ENCODE peak calls at places on chromosomes 7 and 10, in six cellular contexts. C is mammary epithelial cell, H is endothelial cell of umbilical vein, F is fibroblast of lung, W is H1, B is neural progenitor cell. D is an unnamed sample.
A peak's percentile ranks its signal among the peaks of the same experiment; 100 is the strongest.

GRCh38 chr7:2124604-2125345 is 108.0 kb downstream of the MAD1L1 start:
- DNase-seq in C (no peak), H (no peak), F (no peak), W (no peak), B (no peak), D (no peak)

GRCh38 chr10:14468022-14468421 is 137.3 kb upstream of the FRMD4A start:
- DNase-seq in C (no peak), H (no peak), F (peak; percentile 85), W (no peak), B (no peak), D (no peak)

GRCh38 chr10:79049931-79050895 is 18.6 kb upstream of the ZMIZ1 start:
- DNase-seq in C (no peak), H (no peak), F (peak; percentile 38), W (no peak), B (no peak), D (no peak)

GRCh38 chr10:127945335-127945734 is 38.4 kb downstream of the PTPRE start:
- DNase-seq in C (peak; percentile 93), H (peak; percentile 94), F (peak; percentile 42), W (no peak), B (no peak), D (no peak)

GRCh38 chr7:50657912-50658311 is 92.7 kb upstream of the DDC start:
- DNase-seq in C (no peak), H (no peak), F (no peak), W (no peak), B (no peak), D (no peak)

GRCh38 chr10:130809181-130809580 is 502.3 kb downstream of the TCERG1L start:
- DNase-seq in C (no peak), H (no peak), F (no peak), W (no peak), B (no peak), D (no peak)

GRCh38 chr10:73967022-73967429 is 30.9 kb upstream of the VCL start:
- DNase-seq in C (no peak), H (no peak), F (no peak), W (peak; percentile 84), B (peak; percentile 21), D (no peak)

GRCh38 chr7:128827248-128827958 is 2.8 kb upstream of the FLNC start:
- DNase-seq in C (no peak), H (peak; percentile 14), F (peak; percentile 83), W (no peak), B (peak; percentile 43), D (no peak)

GRCh38 chr7:103851357-103851756 is 138.1 kb downstream of the RELN start:
- DNase-seq in C (peak; percentile 18), H (peak; percentile 7), F (peak; percentile 5), W (no peak), B (peak; percentile 63), D (no peak)

GRCh38 chr10:27794157-27794556 is 48.5 kb upstream of the MKX start:
- DNase-seq in C (no peak), H (no peak), F (no peak), W (no peak), B (peak; percentile 16), D (no peak)

GRCh38 chr7:26954929-26955328 is 90.5 kb upstream of the SKAP2 start:
- DNase-seq in C (no peak), H (no peak), F (no peak), W (no peak), B (no peak), D (no peak)

GRCh38 chr10:49762566-49762877 is 399 bp upstream of the OGDHL start:
- DNase-seq in C (no peak), H (no peak), F (no peak), W (no peak), B (no peak), D (no peak)

GRCh38 chr7:39027491-39027890 is 49.8 kb downstream of the POU6F2 start:
- DNase-seq in C (no peak), H (no peak), F (no peak), W (no peak), B (no peak), D (no peak)

GRCh38 chr10:104391150-104391968 is 37.7 kb downstream of the CFAP58 start:
- DNase-seq in C (peak; percentile 85), H (no peak), F (peak; percentile 35), W (no peak), B (no peak), D (no peak)

GRCh38 chr7:81186691-81187090 is 267.8 kb upstream of the SEMA3C start:
- DNase-seq in C (no peak), H (no peak), F (peak; percentile 78), W (no peak), B (no peak), D (no peak)

GRCh38 chr7:22569586-22570321 is 69.8 kb upstream of the STEAP1B start:
- DNase-seq in C (no peak), H (peak; percentile 61), F (peak; percentile 89), W (no peak), B (no peak), D (no peak)

GRCh38 chr7:151416921-151417320 is 7.1 kb upstream of the WDR86 start:
- DNase-seq in C (no peak), H (no peak), F (no peak), W (no peak), B (no peak), D (no peak)

GRCh38 chr10:114822771-114823463 is 1.3 kb downstream of the FHIP2A start:
- DNase-seq in C (peak; percentile 54), H (peak; percentile 89), F (peak; percentile 55), W (no peak), B (no peak), D (peak; percentile 24)

GRCh38 chr10:13865758-13866491 is 279.2 kb downstream of the PRPF18 start:
- DNase-seq in C (peak; percentile 73), H (peak; percentile 89), F (peak; percentile 84), W (peak; percentile 51), B (peak; percentile 27), D (no peak)

GRCh38 chr10:31477584-31477983 is 158.6 kb downstream of the ZEB1 start:
- DNase-seq in C (no peak), H (no peak), F (peak; percentile 14), W (no peak), B (no peak), D (no peak)

GRCh38 chr7:101436857-101437576 is 74.3 kb downstream of the COL26A1 start:
- DNase-seq in C (no peak), H (no peak), F (no peak), W (peak; percentile 44), B (peak; percentile 65), D (no peak)

GRCh38 chr10:131982185-131982756 is 548 bp upstream of the BNIP3 start:
- DNase-seq in C (no peak), H (no peak), F (no peak), W (no peak), B (no peak), D (no peak)

GRCh38 chr7:100602889-100603696 is 930 bp downstream of the PCOLCE start:
- DNase-seq in C (no peak), H (no peak), F (peak; percentile 86), W (no peak), B (peak; percentile 83), D (no peak)

GRCh38 chr7:155378959-155379871 is 78.7 kb upstream of the EN2 start:
- DNase-seq in C (no peak), H (no peak), F (no peak), W (no peak), B (no peak), D (no peak)
- TF ChIP-seq EZH2 in C (peak; percentile 90), H (no peak), F (peak; percentile 35), W (no peak), B (no peak), D (no peak)

GRCh38 chr7:44980393-44981034 is 1.7 kb upstream of the MYO1G start:
- DNase-seq in C (no peak), H (no peak), F (peak; percentile 81), W (no peak), B (no peak), D (peak; percentile 32)

GRCh38 chr7:44982535-44982923 is 3.7 kb upstream of the MYO1G start:
- DNase-seq in C (no peak), H (no peak), F (no peak), W (no peak), B (no peak), D (no peak)

GRCh38 chr7:44979481-44980392 is 922 bp upstream of the MYO1G start:
- DNase-seq in C (no peak), H (no peak), F (peak; percentile 23), W (no peak), B (no peak), D (no peak)

GRCh38 chr7:44982970-44983369 is 4.2 kb upstream of the MYO1G start:
- DNase-seq in C (no peak), H (no peak), F (no peak), W (no peak), B (no peak), D (no peak)

DNA sequence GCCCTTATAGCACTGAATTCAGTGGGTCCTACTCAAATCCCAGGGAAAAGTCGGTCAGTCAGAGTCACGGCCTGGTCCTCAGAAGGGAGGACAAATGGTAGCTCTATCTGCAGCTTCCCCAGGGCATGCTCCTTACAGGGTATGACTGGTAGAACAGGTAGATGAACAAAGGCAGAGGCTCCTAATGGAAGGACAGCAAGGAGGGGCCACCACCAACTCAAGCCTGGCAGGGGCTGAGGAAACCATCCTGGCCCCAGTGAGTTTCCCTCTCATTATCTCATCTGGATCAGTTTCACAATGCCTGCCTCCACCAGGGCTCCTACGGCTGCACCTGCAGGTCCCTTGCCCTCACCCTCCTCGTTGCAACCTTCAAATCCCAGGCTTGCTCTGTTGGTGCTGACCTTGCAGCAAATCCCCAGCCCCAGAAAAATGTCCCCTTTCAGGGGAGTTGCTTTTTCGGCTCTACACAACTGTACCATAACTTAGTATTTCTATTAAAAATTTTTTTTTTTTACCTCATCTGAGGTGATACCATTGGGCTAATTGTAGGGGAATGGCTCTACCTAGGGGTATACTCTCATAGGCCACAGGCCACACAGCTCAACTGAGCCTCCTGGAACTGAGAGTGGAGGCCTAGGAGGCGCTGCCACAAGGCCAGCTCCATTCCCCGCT is 2.4 kb upstream of the MYO1G start:
- DNase-seq in C (no peak), H (no peak), F (no peak), W (no peak), B (no peak), D (no peak)
- H3K27ac ChIP-seq in C (no peak overlapping the region), H (no peak overlapping the region), F (peak overlapping the region; percentile 55), W (no peak overlapping the region), B (no peak overlapping the region), D (peak overlapping the region; percentile 85)

GRCh38 chr10:44384601-44385422 is at the start of gene CXCL12:
- DNase-seq in C (peak; percentile 21), H (peak; percentile 5), F (peak; percentile 55), W (no peak), B (peak; percentile 74), D (no peak)
- TF ChIP-seq EZH2 in C (no peak), H (peak; percentile 85), F (no peak), W (no peak), B (peak; percentile 87), D (no peak)

DNA sequence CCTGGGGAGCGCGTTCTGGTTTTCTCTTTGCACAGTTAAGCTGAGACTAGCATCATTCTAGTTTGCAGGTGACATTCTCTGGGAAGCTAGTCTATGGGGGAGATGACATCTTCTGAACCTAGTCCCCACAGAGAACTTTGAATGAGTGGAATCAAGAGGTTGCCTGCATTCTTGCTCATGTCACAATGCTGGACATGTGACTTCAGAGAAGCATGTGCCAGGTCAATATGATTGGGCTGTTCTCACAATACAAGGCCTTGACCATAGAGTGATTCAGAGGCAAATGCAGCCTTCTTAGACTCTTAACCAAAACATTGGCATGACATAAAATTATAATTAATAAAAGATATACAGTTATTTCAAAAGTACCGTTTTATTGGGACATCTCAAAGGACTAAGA is 22.1 kb downstream of the KLLN start:
- DNase-seq in C (no peak), H (no peak), F (peak; percentile 18), W (no peak), B (no peak), D (no peak)
- H3K27ac ChIP-seq in C (no peak overlapping the region), H (no peak overlapping the region), F (no peak overlapping the region), W (no peak overlapping the region), B (no peak overlapping the region), D (no peak overlapping the region)